ENCODE peak calls at places on chromosomes 16 and 17, in seven cellular contexts. I is CD8-positive, alpha-beta T cell; B is cardiac muscle cell; A is dorsolateral prefrontal cortex; Z is GM12865; W is GM10248; F is neural crest cell. T is an unnamed sample.

GRCh38 chr17:17462048-17462824 is 14.6 kb upstream of the MED9 start:
- DNase-seq in I (no peak), B (no peak), A (no peak), Z (no peak), W (no peak), F (no peak), T (peak)

GRCh38 chr17:52026075-52026474 is 132.4 kb downstream of the CA10 start:
- DNase-seq in I (no peak), B (no peak), A (no peak), Z (no peak), W (no peak), F (no peak), T (no peak)

GRCh38 chr17:77580531-77580930 is 378.0 kb upstream of the TNRC6C start:
- DNase-seq in I (no peak), B (no peak), A (no peak), Z (no peak), W (no peak), F (no peak), T (no peak)

GRCh38 chr17:57874434-57875108 is 24.7 kb upstream of the MRPS23 start:
- DNase-seq in I (no peak), B (peak), A (peak), Z (peak), W (peak), F (peak), T (peak)

GRCh38 chr17:51425793-51426192 is 165.4 kb downstream of the UTP18 start:
- DNase-seq in I (no peak), B (no peak), A (no peak), Z (no peak), W (no peak), F (no peak), T (no peak)

GRCh38 chr16:11384184-11384955 is 39.1 kb downstream of the RMI2 start:
- DNase-seq in I (no peak), B (no peak), A (no peak), Z (no peak), W (no peak), F (no peak), T (no peak)

GRCh38 chr16:88478115-88478514 is 25.0 kb downstream of the ZFPM1 start:
- DNase-seq in I (peak), B (no peak), A (no peak), Z (no peak), W (no peak), F (no peak), T (peak)

GRCh38 chr16:82609140-82609539 is 17.6 kb upstream of the CDH13 start:
- DNase-seq in I (no peak), B (peak), A (no peak), Z (no peak), W (no peak), F (no peak), T (no peak)

GRCh38 chr17:18981642-18982424 is 22.7 kb downstream of the FAM83G start:
- DNase-seq in I (no peak), B (no peak), A (no peak), Z (no peak), W (no peak), F (no peak), T (peak)

GRCh38 chr16:2983706-2984136 is 3.5 kb upstream of the PKMYT1 start:
- DNase-seq in I (peak), B (peak), A (peak), Z (peak), W (peak), F (peak), T (peak)

GRCh38 chr16:2471016-2471652 is at the start of gene NTN3:
- DNase-seq in I (no peak), B (peak), A (no peak), Z (no peak), W (no peak), F (peak), T (peak)

GRCh38 chr17:61694095-61694494 is 103.1 kb upstream of the NACA2 start:
- DNase-seq in I (no peak), B (no peak), A (no peak), Z (no peak), W (no peak), F (no peak), T (no peak)

GRCh38 chr16:88977845-88978607 is 1.0 kb upstream of the CBFA2T3 start:
- DNase-seq in I (no peak), B (no peak), A (no peak), Z (no peak), W (no peak), F (no peak), T (peak)

GRCh38 chr17:13079010-13079409 is 61.2 kb upstream of the ELAC2 start:
- DNase-seq in I (no peak), B (no peak), A (no peak), Z (no peak), W (no peak), F (no peak), T (no peak)
- TF ChIP-seq CTCF in I (no peak), B (no peak), A (no peak), Z (no peak), W (no peak), F (no peak), T (no peak)

DNA sequence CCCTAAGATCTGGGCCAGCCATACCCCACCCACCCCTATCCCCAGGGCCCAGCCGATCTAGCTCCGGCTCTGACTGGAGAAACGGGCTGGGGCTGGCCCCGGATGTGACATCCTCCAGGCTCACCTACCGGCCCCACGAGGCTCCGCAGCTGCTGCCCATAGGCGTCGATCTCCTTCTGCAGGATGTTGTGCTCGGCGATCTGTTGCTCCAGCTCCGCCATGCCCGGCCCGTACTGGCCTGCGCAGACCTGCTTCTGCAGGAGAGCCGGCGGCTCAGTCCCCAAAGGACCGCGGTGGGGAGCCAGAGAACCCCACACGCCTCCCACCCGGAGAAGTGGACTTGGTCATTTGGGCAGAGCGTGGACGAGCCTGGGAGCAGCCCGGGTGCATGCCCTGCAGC is 4.8 kb downstream of the EVPL start:
- DNase-seq in I (no peak), B (no peak), A (no peak), Z (no peak), W (no peak), F (no peak), T (no peak)
- TF ChIP-seq CTCF in I (no peak), B (no peak), A (no peak), Z (no peak), W (no peak), F (no peak), T (no peak)

DNA sequence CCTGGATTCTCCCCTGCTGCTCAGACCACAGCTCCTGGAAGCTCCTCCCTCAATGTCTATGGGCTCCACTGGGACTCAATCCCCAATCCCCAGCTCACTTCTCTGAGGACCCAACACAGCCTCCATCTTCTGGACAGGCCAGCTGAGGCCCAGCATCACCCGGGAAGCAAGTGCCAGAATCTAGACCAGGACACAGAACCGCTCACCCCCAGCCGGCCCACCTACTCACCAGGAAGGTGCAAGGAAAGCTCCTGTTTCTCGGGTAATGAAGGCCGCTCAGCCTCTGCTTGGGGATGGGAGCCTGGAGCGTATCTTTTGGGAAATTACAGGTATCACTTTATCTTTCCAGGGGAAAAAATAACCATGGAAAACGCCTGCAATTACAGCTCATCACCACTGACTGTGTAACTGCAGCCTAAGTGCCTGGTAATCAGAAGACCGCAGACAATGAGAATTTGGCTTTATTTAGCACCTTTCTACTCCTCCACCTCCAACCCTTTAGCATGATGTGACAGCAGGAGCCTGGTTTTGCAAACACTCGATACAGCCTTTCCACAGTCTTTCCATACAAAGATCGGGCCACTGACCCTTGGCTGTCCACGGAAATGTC is 49.6 kb upstream of the RPL38 start:
- DNase-seq in I (no peak), B (no peak), A (no peak), Z (no peak), W (no peak), F (no peak), T (no peak)
- TF ChIP-seq CTCF in I (no peak), B (no peak), A (peak), Z (no peak), W (no peak), F (no peak), T (no peak)

GRCh38 chr16:86810062-86810461 is 231.7 kb downstream of the FOXL1 start:
- DNase-seq in I (no peak), B (no peak), A (no peak), Z (no peak), W (no peak), F (no peak), T (no peak)

GRCh38 chr16:86812363-86812970 is 234.1 kb downstream of the FOXL1 start:
- DNase-seq in I (no peak), B (peak), A (no peak), Z (no peak), W (no peak), F (no peak), T (no peak)

GRCh38 chr16:86816930-86817625 is 238.7 kb downstream of the FOXL1 start:
- DNase-seq in I (no peak), B (no peak), A (no peak), Z (no peak), W (no peak), F (no peak), T (no peak)

GRCh38 chr16:86818701-86819522 is 240.6 kb downstream of the FOXL1 start:
- DNase-seq in I (no peak), B (no peak), A (no peak), Z (no peak), W (no peak), F (no peak), T (no peak)

DNA sequence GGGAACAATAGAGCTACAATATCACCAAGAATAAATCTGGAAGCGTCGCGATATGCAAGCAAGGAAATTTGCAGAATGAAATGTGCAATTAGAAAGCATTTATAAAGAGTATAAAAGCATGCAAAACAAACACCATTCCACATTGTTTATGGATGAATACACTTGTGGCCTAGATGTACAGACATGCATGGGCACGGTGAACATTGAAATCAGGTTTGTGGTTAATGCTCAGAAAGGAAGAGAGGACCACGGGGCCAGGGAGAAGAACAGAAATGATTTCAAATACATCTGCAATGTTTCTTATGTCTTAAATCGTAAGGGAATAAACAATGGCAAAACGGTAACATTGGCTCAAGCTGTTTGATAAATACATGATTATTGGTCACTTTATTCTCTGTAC is 235.9 kb downstream of the FOXL1 start:
- DNase-seq in I (no peak), B (no peak), A (no peak), Z (no peak), W (no peak), F (no peak), T (no peak)
- TF ChIP-seq CTCF in I (no peak), B (no peak), A (no peak), Z (no peak), W (no peak), F (no peak), T (no peak)

GRCh38 chr17:11551442-11551841 is 46.8 kb upstream of the DNAH9 start:
- DNase-seq in I (no peak), B (no peak), A (no peak), Z (no peak), W (no peak), F (no peak), T (no peak)
- TF ChIP-seq CTCF in I (no peak), B (no peak), A (no peak), Z (no peak), W (no peak), F (no peak), T (no peak)

GRCh38 chr16:15601212-15601879 is 41.6 kb downstream of the MARF1 start:
- DNase-seq in I (no peak), B (peak), A (no peak), Z (no peak), W (no peak), F (no peak), T (no peak)

GRCh38 chr16:15597822-15598647 is 44.9 kb downstream of the MARF1 start:
- DNase-seq in I (no peak), B (no peak), A (no peak), Z (no peak), W (no peak), F (no peak), T (no peak)

GRCh38 chr16:15597135-15597534 is 45.8 kb downstream of the MARF1 start:
- DNase-seq in I (no peak), B (no peak), A (no peak), Z (no peak), W (no peak), F (no peak), T (no peak)

GRCh38 chr16:15598648-15599190 is 44.2 kb downstream of the MARF1 start:
- DNase-seq in I (no peak), B (no peak), A (no peak), Z (no peak), W (no peak), F (no peak), T (no peak)

GRCh38 chr16:15599303-15600070 is 43.5 kb downstream of the MARF1 start:
- DNase-seq in I (no peak), B (no peak), A (no peak), Z (no peak), W (no peak), F (no peak), T (no peak)
- TF ChIP-seq CTCF in I (no peak), B (no peak), A (no peak), Z (no peak), W (no peak), F (no peak), T (no peak)

DNA sequence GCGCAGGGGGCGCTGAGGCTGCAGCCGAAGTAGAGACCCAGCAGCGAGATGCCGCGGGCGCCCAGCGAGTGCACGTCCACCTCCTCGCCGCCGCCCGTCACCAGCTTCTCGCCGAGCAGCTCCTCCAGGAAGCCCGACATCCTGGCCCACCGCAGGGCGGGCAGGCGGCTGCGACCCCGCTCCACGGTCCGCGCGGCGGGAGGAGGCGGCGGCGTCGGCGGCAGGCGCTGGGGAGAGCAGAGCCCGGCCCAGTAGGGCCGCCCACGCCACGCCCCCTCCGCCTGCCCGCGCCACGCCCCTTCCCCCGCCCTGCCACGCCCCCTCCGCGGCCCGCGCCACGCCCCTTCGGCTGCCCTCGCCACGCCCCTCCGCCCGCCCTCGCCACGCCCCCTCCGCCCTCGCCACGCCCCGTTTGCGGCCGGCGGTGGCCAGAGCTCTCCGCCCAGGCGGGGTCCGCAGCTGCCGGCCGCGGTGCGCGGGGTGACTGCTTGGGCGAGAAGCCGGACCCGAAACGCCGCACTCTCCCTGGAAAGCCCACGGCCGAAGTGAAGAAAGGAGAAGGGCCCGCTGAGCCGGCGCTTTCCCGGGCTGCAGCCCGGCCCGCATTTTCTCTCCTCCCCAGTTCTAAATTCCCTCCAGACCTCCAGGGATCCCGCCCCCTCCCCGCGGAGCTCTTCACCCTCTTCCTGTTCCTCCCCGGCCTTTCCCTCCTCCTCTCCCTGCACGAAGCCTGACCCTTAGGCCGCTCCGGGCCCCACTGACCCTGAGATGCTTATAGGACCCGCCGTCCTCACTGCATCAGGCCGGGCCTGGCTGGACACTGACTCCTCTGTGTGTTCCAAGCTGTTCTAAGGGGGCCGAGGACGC is at the start of gene NXN:
- DNase-seq in I (peak), B (peak), A (peak), Z (peak), W (peak), F (peak), T (peak)
- TF ChIP-seq CTCF in I (no peak), B (peak), A (no peak), Z (peak), W (no peak), F (peak), T (no peak)

GRCh38 chr17:9936075-9936474 is 31.0 kb upstream of the RCVRN start:
- DNase-seq in I (no peak), B (no peak), A (no peak), Z (no peak), W (no peak), F (no peak), T (no peak)
- TF ChIP-seq CTCF in I (no peak), B (no peak), A (no peak), Z (no peak), W (no peak), F (no peak), T (no peak)

DNA sequence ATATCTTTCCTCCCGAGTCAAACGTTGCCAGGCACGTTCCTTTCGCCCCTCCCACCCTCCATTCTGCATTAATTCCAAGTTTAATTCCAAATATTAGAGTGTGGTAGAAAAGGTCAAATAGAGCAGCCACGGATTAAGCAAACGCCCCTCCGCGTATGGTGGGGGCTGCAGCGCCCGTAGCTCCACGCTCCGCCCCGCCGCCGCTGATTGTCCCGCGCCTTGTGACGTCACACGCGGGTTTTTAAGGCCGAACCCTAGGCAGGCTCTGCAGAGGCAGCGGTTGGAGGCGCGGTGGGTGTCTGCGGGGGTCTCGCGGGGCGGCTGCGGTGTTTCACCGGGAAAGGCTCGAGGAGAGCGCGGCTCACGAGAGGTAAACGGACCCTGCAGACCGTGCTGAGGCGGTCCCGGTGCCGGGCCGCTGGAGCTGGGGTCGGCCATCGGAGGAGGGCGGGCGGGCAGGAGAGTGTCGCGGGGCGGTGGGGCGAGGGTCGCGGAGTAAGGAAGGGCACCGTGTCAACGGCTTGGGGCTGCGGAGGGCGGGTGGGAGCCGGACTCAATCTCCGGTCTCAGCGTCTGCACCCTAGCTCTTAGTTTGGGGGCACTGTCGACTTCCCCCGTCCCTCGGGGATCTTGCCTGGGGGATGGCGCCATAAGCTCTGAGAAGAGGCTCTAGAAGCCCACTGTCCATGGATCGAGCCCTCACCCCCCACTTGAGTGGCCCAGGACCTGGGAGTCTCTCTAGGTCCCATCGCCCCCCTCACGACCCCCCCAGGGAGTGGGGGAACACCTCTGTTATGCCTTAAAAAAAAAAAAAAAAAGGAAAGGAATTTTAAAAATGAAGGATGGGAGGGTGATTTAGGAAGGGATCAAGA is at the start of gene ARL4D:
- DNase-seq in I (peak), B (peak), A (peak), Z (peak), W (peak), F (peak), T (peak)
- TF ChIP-seq CTCF in I (no peak), B (no peak), A (no peak), Z (no peak), W (no peak), F (no peak), T (no peak)